ENCODE peak calls at places on chromosomes 11 and 22, in four cellular contexts. One of them, this sample, is unnamed.

GRCh38 chr11:130022799-130023198 is 20.2 kb upstream of the PRDM10 start:
- DNase-seq in endothelial cell: no peak
- DNase-seq in amniotic stem cell: no peak
- DNase-seq in GM12865: no peak
- DNase-seq in this sample: no peak

GRCh38 chr11:1988667-1989317 is 8.8 kb downstream of the H19 start:
- DNase-seq in endothelial cell: no peak
- DNase-seq in amniotic stem cell: no peak
- DNase-seq in GM12865: no peak
- DNase-seq in this sample: no peak

GRCh38 chr11:110362916-110363574 is 66.6 kb upstream of the RDX start:
- DNase-seq in GM12865: peak
- DNase-seq in endothelial cell: peak
- DNase-seq in amniotic stem cell: no peak
- DNase-seq in this sample: no peak

GRCh38 chr11:130118636-130119387 is 40.8 kb upstream of the ST14 start:
- DNase-seq in amniotic stem cell: no peak
- DNase-seq in GM12865: peak
- DNase-seq in endothelial cell: no peak
- DNase-seq in this sample: no peak

GRCh38 chr11:124759268-124760204 is 2.6 kb downstream of the ESAM start:
- DNase-seq in GM12865: no peak
- DNase-seq in endothelial cell: peak
- DNase-seq in amniotic stem cell: no peak
- DNase-seq in this sample: no peak

GRCh38 chr11:44949160-44950035 is 1.3 kb downstream of the TP53I11 start:
- DNase-seq in endothelial cell: peak
- DNase-seq in amniotic stem cell: no peak
- DNase-seq in GM12865: peak
- DNase-seq in this sample: peak

GRCh38 chr11:19811391-19811790 is 98.8 kb downstream of the NAV2 start:
- DNase-seq in GM12865: no peak
- DNase-seq in amniotic stem cell: no peak
- DNase-seq in endothelial cell: no peak
- DNase-seq in this sample: no peak

GRCh38 chr11:110830344-110831141 is 118.3 kb upstream of the ARHGAP20 start:
- DNase-seq in endothelial cell: no peak
- DNase-seq in amniotic stem cell: no peak
- DNase-seq in GM12865: no peak
- DNase-seq in this sample: no peak

GRCh38 chr22:50504245-50505211 is 3.0 kb downstream of the LMF2 start:
- DNase-seq in amniotic stem cell: no peak
- DNase-seq in endothelial cell: no peak
- DNase-seq in GM12865: peak
- DNase-seq in this sample: no peak

GRCh38 chr22:45242778-45243191 is 2.1 kb upstream of the KIAA0930 start:
- DNase-seq in amniotic stem cell: no peak
- DNase-seq in endothelial cell: no peak
- DNase-seq in GM12865: no peak
- DNase-seq in this sample: no peak

GRCh38 chr11:45984192-45984591 is 61.7 kb downstream of the LARGE2 start:
- DNase-seq in endothelial cell: no peak
- DNase-seq in amniotic stem cell: no peak
- DNase-seq in GM12865: no peak
- DNase-seq in this sample: no peak

GRCh38 chr11:117919326-117920275 is 9.6 kb downstream of the TMPRSS13 start:
- DNase-seq in amniotic stem cell: no peak
- DNase-seq in GM12865: peak
- DNase-seq in endothelial cell: no peak
- DNase-seq in this sample: no peak

GRCh38 chr11:61829806-61830205 is 1.7 kb downstream of the FADS2 start:
- DNase-seq in GM12865: no peak
- DNase-seq in amniotic stem cell: no peak
- DNase-seq in endothelial cell: no peak
- DNase-seq in this sample: no peak

GRCh38 chr11:77908835-77909234 is 85.6 kb downstream of the INTS4 start:
- DNase-seq in endothelial cell: no peak
- DNase-seq in GM12865: no peak
- DNase-seq in amniotic stem cell: no peak
- DNase-seq in this sample: no peak

GRCh38 chr11:96943970-96944369 is 554.2 kb downstream of the JRKL start:
- DNase-seq in GM12865: no peak
- DNase-seq in amniotic stem cell: no peak
- DNase-seq in endothelial cell: no peak
- DNase-seq in this sample: no peak

GRCh38 chr11:8192016-8192895 is 23.4 kb upstream of the RIC3 start:
- DNase-seq in endothelial cell: peak
- DNase-seq in amniotic stem cell: peak
- DNase-seq in GM12865: peak
- DNase-seq in this sample: no peak

GRCh38 chr11:30244255-30244654 is 13.4 kb downstream of the FSHB start:
- DNase-seq in amniotic stem cell: peak
- DNase-seq in GM12865: no peak
- DNase-seq in endothelial cell: no peak
- DNase-seq in this sample: no peak

GRCh38 chr11:60485987-60486386 is 6.6 kb upstream of the MS4A12 start:
- DNase-seq in amniotic stem cell: no peak
- DNase-seq in endothelial cell: peak
- DNase-seq in GM12865: peak
- DNase-seq in this sample: peak

GRCh38 chr11:10514713-10515112 is 26.3 kb downstream of the RNF141 start:
- DNase-seq in endothelial cell: no peak
- DNase-seq in amniotic stem cell: no peak
- DNase-seq in GM12865: no peak
- DNase-seq in this sample: no peak

GRCh38 chr22:48739348-48740085 is 1088.2 kb downstream of the BRD1 start:
- DNase-seq in GM12865: no peak
- DNase-seq in amniotic stem cell: no peak
- DNase-seq in endothelial cell: no peak
- DNase-seq in this sample: no peak

GRCh38 chr11:12868315-12869073 is 140.6 kb upstream of the RASSF10 start:
- DNase-seq in amniotic stem cell: no peak
- DNase-seq in GM12865: no peak
- DNase-seq in endothelial cell: no peak
- DNase-seq in this sample: no peak

GRCh38 chr11:27718346-27718852 is 18.1 kb upstream of the BDNF start:
- DNase-seq in endothelial cell: peak
- DNase-seq in GM12865: no peak
- DNase-seq in amniotic stem cell: peak
- DNase-seq in this sample: no peak

GRCh38 chr11:134276396-134277175 is 407 bp downstream of the GLB1L3 start:
- DNase-seq in amniotic stem cell: no peak
- DNase-seq in GM12865: no peak
- DNase-seq in endothelial cell: peak
- DNase-seq in this sample: no peak

GRCh38 chr11:93585758-93586157 is 42.6 kb upstream of the SMCO4 start:
- DNase-seq in endothelial cell: no peak
- DNase-seq in amniotic stem cell: no peak
- DNase-seq in GM12865: no peak
- DNase-seq in this sample: no peak

GRCh38 chr11:26700536-26701235 is 21.2 kb downstream of the SLC5A12 start:
- DNase-seq in amniotic stem cell: no peak
- DNase-seq in GM12865: no peak
- DNase-seq in endothelial cell: no peak
- DNase-seq in this sample: no peak

GRCh38 chr22:37157516-37158289 is 8.0 kb upstream of the IL2RB start:
- DNase-seq in endothelial cell: no peak
- DNase-seq in amniotic stem cell: no peak
- DNase-seq in GM12865: no peak
- DNase-seq in this sample: no peak

GRCh38 chr11:14095882-14096281 is 133.4 kb downstream of the SPON1 start:
- DNase-seq in endothelial cell: no peak
- DNase-seq in GM12865: no peak
- DNase-seq in amniotic stem cell: no peak
- DNase-seq in this sample: no peak

GRCh38 chr22:41442240-41442792 is 4.3 kb downstream of the TOB2 start:
- DNase-seq in GM12865: no peak
- DNase-seq in endothelial cell: no peak
- DNase-seq in amniotic stem cell: no peak
- DNase-seq in this sample: no peak

GRCh38 chr11:112797653-112798293 is 163.4 kb upstream of the NCAM1 start:
- DNase-seq in endothelial cell: peak
- DNase-seq in amniotic stem cell: no peak
- DNase-seq in GM12865: peak
- DNase-seq in this sample: peak

GRCh38 chr11:47166368-47166767 is 10.3 kb downstream of the ARFGAP2 start:
- DNase-seq in amniotic stem cell: no peak
- DNase-seq in endothelial cell: no peak
- DNase-seq in GM12865: no peak
- DNase-seq in this sample: no peak

GRCh38 chr11:45264839-45265515 is 21.2 kb downstream of the SYT13 start:
- DNase-seq in endothelial cell: no peak
- DNase-seq in amniotic stem cell: peak
- DNase-seq in GM12865: no peak
- DNase-seq in this sample: no peak

GRCh38 chr11:58579192-58580129 is 598 bp downstream of the ZFP91 start:
- DNase-seq in endothelial cell: peak
- DNase-seq in GM12865: peak
- DNase-seq in amniotic stem cell: peak
- DNase-seq in this sample: peak

GRCh38 chr11:119671048-119671447 is 58.0 kb downstream of the NECTIN1 start:
- DNase-seq in amniotic stem cell: no peak
- DNase-seq in endothelial cell: no peak
- DNase-seq in GM12865: no peak
- DNase-seq in this sample: no peak

GRCh38 chr11:28009383-28009782 is 98.6 kb downstream of the KIF18A start:
- DNase-seq in amniotic stem cell: peak
- DNase-seq in GM12865: no peak
- DNase-seq in endothelial cell: no peak
- DNase-seq in this sample: no peak

GRCh38 chr11:66285250-66285947 is 3.5 kb downstream of the YIF1A start:
- DNase-seq in amniotic stem cell: no peak
- DNase-seq in endothelial cell: no peak
- DNase-seq in GM12865: no peak
- DNase-seq in this sample: no peak

GRCh38 chr11:64996710-64997380 is at the start of gene BATF2:
- DNase-seq in GM12865: no peak
- DNase-seq in endothelial cell: peak
- DNase-seq in amniotic stem cell: no peak
- DNase-seq in this sample: no peak

GRCh38 chr11:11977206-11977938 is 31.1 kb downstream of the DKK3 start:
- DNase-seq in endothelial cell: peak
- DNase-seq in amniotic stem cell: peak
- DNase-seq in GM12865: no peak
- DNase-seq in this sample: no peak

GRCh38 chr11:66313321-66314185 is 3.3 kb downstream of the CD248 start:
- DNase-seq in endothelial cell: no peak
- DNase-seq in amniotic stem cell: no peak
- DNase-seq in GM12865: no peak
- DNase-seq in this sample: no peak

GRCh38 chr22:45446216-45446615 is 32.7 kb downstream of the RIBC2 start:
- DNase-seq in amniotic stem cell: no peak
- DNase-seq in endothelial cell: no peak
- DNase-seq in GM12865: no peak
- DNase-seq in this sample: no peak

This sample was measured in CD4-positive, CD25-positive, alpha-beta regulatory T cell.